ENCODE peak calls at places on chromosomes 1 and 21, in four cellular contexts. K is H7, W is AG09309, J is lung. S is an unnamed sample.

GRCh38 chr1:37434292-37434907 is 40.0 kb upstream of the ZC3H12A start:
- DNase-seq in K (peak; percentile 93), W (no peak), J (peak; percentile 70), S (peak; percentile 50)

GRCh38 chr1:247517795-247518612 is 18.2 kb downstream of the OR2C3 start:
- DNase-seq in K (peak; percentile 28), W (no peak), J (no peak), S (peak; percentile 1)

GRCh38 chr1:214864896-214865688 is 217.4 kb upstream of the KCNK2 start:
- DNase-seq in K (no peak), W (no peak), J (no peak), S (peak; percentile 89)

GRCh38 chr1:98355656-98356384 is 305.7 kb upstream of the SNX7 start:
- DNase-seq in K (no peak), W (no peak), J (no peak), S (no peak)

GRCh38 chr1:218743861-218744505 is 398.8 kb downstream of the TGFB2 start:
- DNase-seq in K (no peak), W (no peak), J (no peak), S (no peak)

GRCh38 chr1:1040004-1040991 is 20.4 kb downstream of the AGRN start:
- DNase-seq in K (peak; percentile 100), W (peak; percentile 28), J (peak; percentile 74), S (peak; percentile 80)

GRCh38 chr1:47629201-47629600 is 191.4 kb downstream of the FOXD2 start:
- DNase-seq in K (no peak), W (no peak), J (no peak), S (no peak)

GRCh38 chr1:206921772-206922265 is at the start of gene FCMR:
- DNase-seq in K (no peak), W (no peak), J (peak; percentile 58), S (peak; percentile 69)

GRCh38 chr1:197065549-197065948 is 1.5 kb downstream of the F13B start:
- DNase-seq in K (no peak), W (peak; percentile 38), J (no peak), S (peak; percentile 71)

GRCh38 chr21:37098756-37099155 is 25.7 kb downstream of the TTC3 start:
- DNase-seq in K (no peak), W (no peak), J (no peak), S (no peak)

GRCh38 chr1:15181564-15181963 is 28.0 kb downstream of the TMEM51 start:
- DNase-seq in K (no peak), W (no peak), J (no peak), S (no peak)

GRCh38 chr21:32484706-32485380 is 72.3 kb downstream of the EVA1C start:
- DNase-seq in K (no peak), W (no peak), J (peak; percentile 76), S (no peak)

GRCh38 chr1:76185207-76185606 is 110.7 kb downstream of the ST6GALNAC3 start:
- DNase-seq in K (no peak), W (no peak), J (no peak), S (no peak)

GRCh38 chr1:32783851-32784250 is 33.3 kb downstream of the YARS1 start:
- DNase-seq in K (no peak), W (no peak), J (no peak), S (no peak)

GRCh38 chr1:94481473-94481933 is 60.1 kb downstream of the F3 start:
- DNase-seq in K (peak; percentile 44), W (peak; percentile 31), J (peak; percentile 68), S (peak; percentile 84)

GRCh38 chr1:183185941-183186490 is at the start of gene LAMC2:
- DNase-seq in K (peak; percentile 87), W (no peak), J (peak; percentile 73), S (no peak)

GRCh38 chr1:169124459-169124858 is 18.0 kb downstream of the ATP1B1 start:
- DNase-seq in K (no peak), W (no peak), J (no peak), S (no peak)

GRCh38 chr1:26530898-26531598 is 1.5 kb downstream of the RPS6KA1 start:
- DNase-seq in K (peak; percentile 94), W (peak; percentile 5), J (peak; percentile 89), S (peak; percentile 42)

GRCh38 chr1:33043267-33044090 is 6.8 kb upstream of the AK2 start:
- DNase-seq in K (no peak), W (no peak), J (no peak), S (no peak)

GRCh38 chr1:193019442-193020026 is 39.6 kb downstream of the UCHL5 start:
- DNase-seq in K (no peak), W (peak; percentile 40), J (no peak), S (peak; percentile 87)

GRCh38 chr1:3360158-3360440 is 94.4 kb upstream of the ARHGEF16 start:
- DNase-seq in K (no peak), W (no peak), J (no peak), S (no peak)

GRCh38 chr21:43364851-43365424 is 62.0 kb downstream of the SIK1 start:
- DNase-seq in K (no peak), W (no peak), J (no peak), S (no peak)

GRCh38 chr1:225651872-225652725 is 824 bp downstream of the ENAH start:
- DNase-seq in K (peak; percentile 68), W (no peak), J (no peak), S (peak; percentile 44)

GRCh38 chr1:227955808-227956207 is 8.1 kb upstream of the WNT9A start:
- DNase-seq in K (no peak), W (no peak), J (no peak), S (no peak)

GRCh38 chr21:37461494-37461893 is 94.9 kb downstream of the DYRK1A start:
- DNase-seq in K (no peak), W (no peak), J (no peak), S (no peak)

GRCh38 chr1:17998889-17999288 is 108.7 kb upstream of the IGSF21 start:
- DNase-seq in K (no peak), W (no peak), J (no peak), S (no peak)

GRCh38 chr1:172451002-172451443 is 7.2 kb upstream of the PIGC start:
- DNase-seq in K (no peak), W (no peak), J (no peak), S (peak; percentile 48)

GRCh38 chr1:154760469-154760933 is 109.6 kb downstream of the KCNN3 start:
- DNase-seq in K (peak; percentile 97), W (no peak), J (peak; percentile 76), S (peak; percentile 10)

GRCh38 chr1:41152622-41153044 is 89.5 kb downstream of the SCMH1 start:
- DNase-seq in K (no peak), W (peak; percentile 88), J (no peak), S (peak; percentile 85)

GRCh38 chr1:229155472-229155871 is 115.4 kb upstream of the RAB4A start:
- DNase-seq in K (no peak), W (no peak), J (no peak), S (no peak)

GRCh38 chr1:222240536-222241181 is 307.2 kb downstream of the HHIPL2 start:
- DNase-seq in K (no peak), W (peak; percentile 40), J (no peak), S (peak; percentile 29)

GRCh38 chr1:31787261-31787660 is 23.1 kb upstream of the ADGRB2 start:
- DNase-seq in K (no peak), W (no peak), J (no peak), S (no peak)

GRCh38 chr1:58282623-58283022 is 263.9 kb downstream of the OMA1 start:
- DNase-seq in K (no peak), W (no peak), J (no peak), S (no peak)

DNA sequence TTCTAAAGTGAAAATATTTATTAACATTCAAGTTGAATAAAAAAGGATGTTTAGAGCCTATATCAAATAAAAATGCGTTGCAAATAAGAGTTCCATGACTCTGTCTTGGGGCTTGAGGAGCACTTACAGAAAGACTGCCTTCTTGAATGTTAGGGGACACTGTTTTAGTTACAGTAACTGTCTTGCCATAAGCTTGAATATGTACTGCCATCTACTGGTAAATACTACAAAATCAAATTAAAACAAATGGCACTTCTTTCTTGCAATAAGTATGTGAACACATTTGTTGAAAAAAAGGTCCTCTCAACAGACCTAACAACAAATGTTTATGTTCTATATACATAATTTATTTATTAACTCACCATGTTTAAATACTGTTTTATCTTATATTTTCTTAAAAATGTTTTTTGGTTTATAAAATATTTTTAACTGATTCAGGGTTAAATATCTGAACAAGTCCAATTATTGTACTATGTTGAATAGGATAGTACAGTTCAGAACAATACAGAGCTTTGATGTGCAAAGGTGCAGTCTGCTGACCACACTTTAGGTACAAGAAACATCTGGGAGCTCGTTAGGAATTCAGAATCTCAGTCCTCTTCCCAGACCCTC is 199.5 kb downstream of the LRRIQ3 start:
- DNase-seq in K (peak; percentile 8), W (peak; percentile 33), J (no peak), S (peak; percentile 54)
- H3K4me3 ChIP-seq in K (no peak overlapping the region), W (no peak overlapping the region), J (no peak overlapping the region), S (no peak overlapping the region)

DNA sequence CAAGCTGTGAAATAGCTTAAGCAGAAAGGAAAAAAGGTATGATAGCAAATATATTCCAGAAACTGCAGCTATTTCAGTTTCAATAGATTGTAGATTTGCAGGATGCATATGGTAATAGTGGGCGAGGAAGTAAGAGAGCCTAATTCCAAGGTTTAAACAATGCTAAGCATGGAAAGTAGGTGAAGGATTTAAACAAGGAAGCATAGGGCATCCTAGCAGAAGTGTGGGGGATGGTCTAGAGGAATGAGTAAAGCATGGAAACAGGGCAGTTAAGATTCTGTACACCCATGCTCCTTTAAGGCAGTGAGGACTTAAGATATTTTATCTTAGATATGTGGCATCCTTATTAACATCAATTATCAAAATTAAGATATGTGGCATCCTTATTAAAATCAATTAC is 2.6 kb downstream of the IVNS1ABP start:
- DNase-seq in K (no peak), W (no peak), J (no peak), S (no peak)
- H3K4me3 ChIP-seq in K (peak overlapping the region; percentile 99), W (peak overlapping the region; percentile 96), J (no peak overlapping the region), S (peak overlapping the region; percentile 94)

DNA sequence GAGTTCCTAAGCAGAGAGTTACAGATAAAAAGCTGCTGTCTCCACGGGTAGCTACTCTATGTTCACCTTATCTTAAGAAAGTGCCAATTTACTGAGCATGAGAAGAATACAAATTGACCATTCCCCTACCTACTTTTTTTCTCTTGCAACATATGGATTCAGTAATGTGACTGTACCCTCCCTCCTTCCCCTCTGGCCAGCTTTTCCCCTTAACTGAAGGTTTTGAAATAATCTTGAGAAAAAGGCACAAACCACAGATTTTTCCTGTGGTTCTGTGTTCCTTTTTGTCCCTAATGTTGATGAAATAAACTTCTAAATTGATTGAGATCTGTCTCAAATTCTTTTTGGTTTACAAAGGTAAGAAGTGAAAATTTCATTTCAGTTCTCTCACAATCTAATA is 2.6 kb upstream of the CD2 start:
- DNase-seq in K (no peak), W (no peak), J (no peak), S (no peak)
- H3K4me3 ChIP-seq in K (no peak overlapping the region), W (no peak overlapping the region), J (no peak overlapping the region), S (no peak overlapping the region)

GRCh38 chr1:87682565-87682964 is 353.9 kb downstream of the LMO4 start:
- DNase-seq in K (no peak), W (no peak), J (no peak), S (no peak)

GRCh38 chr1:87684786-87685185 is 356.1 kb downstream of the LMO4 start:
- DNase-seq in K (no peak), W (no peak), J (no peak), S (peak; percentile 64)

GRCh38 chr1:87684194-87684593 is 355.5 kb downstream of the LMO4 start:
- DNase-seq in K (peak; percentile 3), W (no peak), J (no peak), S (peak; percentile 50)

GRCh38 chr1:87685366-87686136 is 356.9 kb downstream of the LMO4 start:
- DNase-seq in K (peak; percentile 8), W (no peak), J (no peak), S (peak; percentile 27)

DNA sequence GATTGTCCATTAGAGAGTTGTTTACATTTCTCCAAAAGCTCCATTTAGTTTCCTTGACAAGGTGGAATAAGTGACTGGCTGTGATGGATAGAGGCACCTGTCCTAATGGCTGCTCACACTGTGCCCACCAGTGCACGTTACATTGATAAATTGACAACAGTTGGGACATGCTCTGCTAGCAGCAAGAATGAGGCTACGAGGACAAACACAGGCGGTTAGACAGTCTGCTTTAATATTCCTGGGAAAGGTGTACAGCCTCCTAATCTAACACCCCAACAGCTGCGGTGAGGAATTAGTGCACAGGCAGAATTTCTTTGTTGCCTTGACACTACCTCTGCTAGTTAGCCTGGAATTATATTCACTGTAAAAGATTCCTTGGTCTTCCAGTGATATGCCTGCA is 354.9 kb downstream of the LMO4 start:
- DNase-seq in K (no peak), W (no peak), J (no peak), S (no peak)
- H3K4me3 ChIP-seq in K (no peak overlapping the region), W (no peak overlapping the region), J (no peak overlapping the region), S (no peak overlapping the region)